ENCODE peak calls at places on chromosomes 12 and 14, in five cellular contexts. C is activated T-cell treated with anti-CD3 and anti-CD28 coated beads, Interleukin-2, amount 50 U/mL, for 4 hours; D is NCI-H774; E is GM13977; U is prostate gland. H is an unnamed sample.

GRCh38 chr12:109872-110271 is 43.3 kb downstream of the IQSEC3 start:
- DNase-seq in D (no peak), U (no peak), E (no peak), C (no peak), H (no peak)

GRCh38 chr14:22283000-22283399 is 306.0 kb downstream of the DAD1 start:
- DNase-seq in C (no peak), U (no peak), D (no peak), E (no peak), H (no peak)

GRCh38 chr14:94129758-94130414 is 482 bp upstream of the IFI27L2 start:
- DNase-seq in E (peak; percentile 36), C (no peak), D (peak; percentile 53), U (no peak), H (peak; percentile 34)

GRCh38 chr12:34389378-34390170 is 367.3 kb downstream of the ALG10 start:
- DNase-seq in C (no peak), U (no peak), E (no peak), D (no peak), H (no peak)

GRCh38 chr12:105083551-105084105 is 630 bp downstream of the ALDH1L2 start:
- DNase-seq in C (no peak), D (no peak), U (no peak), E (peak; percentile 22), H (peak; percentile 55)

GRCh38 chr14:68695326-68695768 is 97.5 kb downstream of the ZFP36L1 start:
- DNase-seq in C (peak; percentile 25), U (no peak), E (peak; percentile 92), D (no peak), H (peak; percentile 90)

GRCh38 chr12:64608901-64609542 is 1.3 kb upstream of the RASSF3 start:
- DNase-seq in D (peak; percentile 34), U (peak; percentile 54), E (peak; percentile 80), C (peak; percentile 22), H (peak; percentile 72)

GRCh38 chr14:70354204-70354603 is 5.3 kb downstream of the COX16 start:
- DNase-seq in E (peak; percentile 10), D (no peak), C (no peak), U (no peak), H (no peak)

GRCh38 chr12:111819191-111820158 is 22.6 kb upstream of the MAPKAPK5 start:
- DNase-seq in C (no peak), E (no peak), U (no peak), D (peak; percentile 75), H (no peak)

GRCh38 chr12:124636138-124636968 is 68.9 kb upstream of the NCOR2 start:
- DNase-seq in D (no peak), U (no peak), C (peak; percentile 40), E (no peak), H (peak; percentile 28)

GRCh38 chr12:108647199-108647935 is 13.7 kb upstream of the SELPLG start:
- DNase-seq in U (no peak), C (no peak), E (no peak), D (no peak), H (no peak)

GRCh38 chr14:23610090-23610814 is 25.9 kb upstream of the DHRS2 start:
- DNase-seq in E (no peak), D (no peak), C (no peak), U (no peak), H (no peak)

GRCh38 chr12:75750950-75751349 is 239.5 kb upstream of the KRR1 start:
- DNase-seq in D (no peak), C (no peak), E (no peak), U (no peak), H (no peak)

GRCh38 chr12:120388711-120389431 is 19.9 kb upstream of the MSI1 start:
- DNase-seq in D (peak; percentile 89), C (no peak), E (no peak), U (no peak), H (no peak)

GRCh38 chr14:104138891-104139459 is 588 bp downstream of the KIF26A start:
- DNase-seq in C (no peak), E (no peak), U (no peak), D (no peak), H (no peak)

GRCh38 chr12:129753596-129753995 is 150.2 kb downstream of the TMEM132D start:
- DNase-seq in D (no peak), C (no peak), E (no peak), U (no peak), H (no peak)

GRCh38 chr12:57131896-57132744 is 3.8 kb downstream of the LRP1 start:
- DNase-seq in C (no peak), D (no peak), U (no peak), E (no peak), H (no peak)

GRCh38 chr14:47863441-47863840 is 188.0 kb upstream of the MDGA2 start:
- DNase-seq in E (no peak), D (no peak), C (no peak), U (no peak), H (no peak)

GRCh38 chr12:105474672-105475071 is 144.2 kb downstream of the C12orf75 start:
- DNase-seq in E (no peak), C (no peak), U (no peak), D (no peak), H (no peak)

GRCh38 chr12:121532503-121533390 is 48.1 kb downstream of the KDM2B start:
- DNase-seq in C (no peak), E (no peak), D (no peak), U (no peak), H (no peak)

GRCh38 chr14:81220488-81220766 is 332 bp downstream of the GTF2A1 start:
- DNase-seq in D (no peak), C (no peak), U (no peak), E (no peak), H (no peak)

GRCh38 chr14:94132285-94132887 is 3.0 kb upstream of the IFI27L2 start:
- DNase-seq in D (peak; percentile 66), E (peak; percentile 65), C (peak; percentile 55), U (peak; percentile 37), H (peak; percentile 73)

GRCh38 chr12:124217508-124217981 is 77.3 kb upstream of the RFLNA start:
- DNase-seq in E (no peak), D (no peak), U (no peak), C (no peak), H (peak; percentile 12)

GRCh38 chr12:53759261-53759660 is 7.5 kb upstream of the CISTR start:
- DNase-seq in E (no peak), U (no peak), D (no peak), C (no peak), H (no peak)

GRCh38 chr12:85733984-85734383 is 102.2 kb downstream of the RASSF9 start:
- DNase-seq in U (no peak), D (no peak), C (no peak), E (no peak), H (no peak)

GRCh38 chr14:61042220-61042619 is 61.2 kb downstream of the SLC38A6 start:
- DNase-seq in C (no peak), E (no peak), D (peak; percentile 10), U (no peak), H (no peak)